ENCODE peak calls at places on chromosomes 13 and 19, in nine cellular contexts. One of them, this sample, is unnamed.
A peak's percentile ranks its signal among the peaks of the same experiment; 100 is the strongest.

GRCh38 chr13:77033717-77034302 is 6.9 kb upstream of the FBXL3 start:
- DNase-seq in tibial nerve: no peak
- DNase-seq in epithelial cell of esophagus: peak; percentile 43
- DNase-seq in left ventricle myocardium inferior: no peak
- DNase-seq in AG10803: no peak
- DNase-seq in naive thymus-derived CD4-positive, alpha-beta T cell: no peak
- DNase-seq in IMR-90: peak; percentile 60
- DNase-seq in transverse colon: no peak
- DNase-seq in Karpas-422: no peak
- DNase-seq in this sample: no peak

GRCh38 chr19:45677351-45678230 is 9.6 kb downstream of the GIPR start:
- DNase-seq in tibial nerve: peak; percentile 43
- DNase-seq in epithelial cell of esophagus: peak; percentile 99
- DNase-seq in left ventricle myocardium inferior: peak; percentile 53
- DNase-seq in AG10803: peak; percentile 58
- DNase-seq in naive thymus-derived CD4-positive, alpha-beta T cell: peak; percentile 53
- DNase-seq in IMR-90: peak; percentile 62
- DNase-seq in transverse colon: peak; percentile 95
- DNase-seq in Karpas-422: peak; percentile 85
- DNase-seq in this sample: peak; percentile 36

GRCh38 chr19:16360738-16361137 is 36.1 kb downstream of the KLF2 start:
- DNase-seq in tibial nerve: no peak
- DNase-seq in epithelial cell of esophagus: no peak
- DNase-seq in left ventricle myocardium inferior: no peak
- DNase-seq in AG10803: no peak
- DNase-seq in naive thymus-derived CD4-positive, alpha-beta T cell: no peak
- DNase-seq in IMR-90: no peak
- DNase-seq in transverse colon: no peak
- DNase-seq in Karpas-422: no peak
- DNase-seq in this sample: no peak

GRCh38 chr13:114102521-114103288 is 29.7 kb downstream of the RASA3 start:
- DNase-seq in tibial nerve: no peak
- DNase-seq in epithelial cell of esophagus: no peak
- DNase-seq in left ventricle myocardium inferior: no peak
- DNase-seq in AG10803: no peak
- DNase-seq in naive thymus-derived CD4-positive, alpha-beta T cell: no peak
- DNase-seq in IMR-90: no peak
- DNase-seq in transverse colon: peak; percentile 6
- DNase-seq in Karpas-422: no peak
- DNase-seq in this sample: no peak

GRCh38 chr19:47255947-47256687 is at the start of gene CCDC9:
- DNase-seq in tibial nerve: peak; percentile 92
- DNase-seq in epithelial cell of esophagus: peak; percentile 95
- DNase-seq in left ventricle myocardium inferior: peak; percentile 95
- DNase-seq in AG10803: peak; percentile 96
- DNase-seq in naive thymus-derived CD4-positive, alpha-beta T cell: no peak
- DNase-seq in IMR-90: peak; percentile 95
- DNase-seq in transverse colon: peak; percentile 97
- DNase-seq in Karpas-422: peak; percentile 99
- DNase-seq in this sample: peak; percentile 97

GRCh38 chr13:61810065-61810464 is 394.4 kb upstream of the PCDH20 start:
- DNase-seq in tibial nerve: no peak
- DNase-seq in epithelial cell of esophagus: no peak
- DNase-seq in left ventricle myocardium inferior: no peak
- DNase-seq in AG10803: no peak
- DNase-seq in naive thymus-derived CD4-positive, alpha-beta T cell: no peak
- DNase-seq in IMR-90: no peak
- DNase-seq in transverse colon: no peak
- DNase-seq in Karpas-422: no peak
- DNase-seq in this sample: no peak

GRCh38 chr19:2274937-2275535 is 6.9 kb downstream of the PEAK3 start:
- DNase-seq in tibial nerve: peak; percentile 61
- DNase-seq in epithelial cell of esophagus: peak; percentile 66
- DNase-seq in left ventricle myocardium inferior: peak; percentile 64
- DNase-seq in AG10803: peak; percentile 67
- DNase-seq in naive thymus-derived CD4-positive, alpha-beta T cell: no peak
- DNase-seq in IMR-90: peak; percentile 64
- DNase-seq in transverse colon: peak; percentile 80
- DNase-seq in Karpas-422: peak; percentile 69
- DNase-seq in this sample: no peak

GRCh38 chr13:24680258-24680920 is at the start of gene ATP12A:
- DNase-seq in tibial nerve: no peak
- DNase-seq in epithelial cell of esophagus: peak; percentile 37
- DNase-seq in left ventricle myocardium inferior: no peak
- DNase-seq in AG10803: no peak
- DNase-seq in naive thymus-derived CD4-positive, alpha-beta T cell: no peak
- DNase-seq in IMR-90: no peak
- DNase-seq in transverse colon: peak; percentile 42
- DNase-seq in Karpas-422: no peak
- DNase-seq in this sample: no peak

GRCh38 chr13:74316531-74316930 is 182.3 kb upstream of the KLF12 start:
- DNase-seq in tibial nerve: no peak
- DNase-seq in epithelial cell of esophagus: no peak
- DNase-seq in left ventricle myocardium inferior: no peak
- DNase-seq in AG10803: no peak
- DNase-seq in naive thymus-derived CD4-positive, alpha-beta T cell: no peak
- DNase-seq in IMR-90: peak; percentile 1
- DNase-seq in transverse colon: no peak
- DNase-seq in Karpas-422: no peak
- DNase-seq in this sample: no peak

GRCh38 chr13:82364525-82364924 is 1517.7 kb downstream of the SLITRK1 start:
- DNase-seq in tibial nerve: no peak
- DNase-seq in epithelial cell of esophagus: no peak
- DNase-seq in left ventricle myocardium inferior: no peak
- DNase-seq in AG10803: no peak
- DNase-seq in naive thymus-derived CD4-positive, alpha-beta T cell: no peak
- DNase-seq in IMR-90: no peak
- DNase-seq in transverse colon: no peak
- DNase-seq in Karpas-422: no peak
- DNase-seq in this sample: no peak

GRCh38 chr13:107765724-107766436 is 449.5 kb downstream of the LIG4 start:
- DNase-seq in tibial nerve: no peak
- DNase-seq in epithelial cell of esophagus: no peak
- DNase-seq in left ventricle myocardium inferior: no peak
- DNase-seq in AG10803: no peak
- DNase-seq in naive thymus-derived CD4-positive, alpha-beta T cell: no peak
- DNase-seq in IMR-90: peak; percentile 51
- DNase-seq in transverse colon: no peak
- DNase-seq in Karpas-422: no peak
- DNase-seq in this sample: no peak

GRCh38 chr19:28876604-28877123 is 336.3 kb downstream of the UQCRFS1 start:
- DNase-seq in tibial nerve: no peak
- DNase-seq in epithelial cell of esophagus: no peak
- DNase-seq in left ventricle myocardium inferior: no peak
- DNase-seq in AG10803: peak; percentile 64
- DNase-seq in naive thymus-derived CD4-positive, alpha-beta T cell: no peak
- DNase-seq in IMR-90: no peak
- DNase-seq in transverse colon: no peak
- DNase-seq in Karpas-422: no peak
- DNase-seq in this sample: no peak

GRCh38 chr19:24059572-24060295 is 27.3 kb upstream of the ZNF254 start:
- DNase-seq in tibial nerve: no peak
- DNase-seq in epithelial cell of esophagus: peak; percentile 76
- DNase-seq in left ventricle myocardium inferior: no peak
- DNase-seq in AG10803: no peak
- DNase-seq in naive thymus-derived CD4-positive, alpha-beta T cell: no peak
- DNase-seq in IMR-90: no peak
- DNase-seq in transverse colon: no peak
- DNase-seq in Karpas-422: no peak
- DNase-seq in this sample: no peak

GRCh38 chr19:3095375-3096191 is 1.4 kb downstream of the GNA11 start:
- DNase-seq in tibial nerve: no peak
- DNase-seq in epithelial cell of esophagus: peak; percentile 33
- DNase-seq in left ventricle myocardium inferior: no peak
- DNase-seq in AG10803: no peak
- DNase-seq in naive thymus-derived CD4-positive, alpha-beta T cell: peak; percentile 50
- DNase-seq in IMR-90: no peak
- DNase-seq in transverse colon: peak; percentile 50
- DNase-seq in Karpas-422: no peak
- DNase-seq in this sample: no peak

GRCh38 chr13:76016799-76017198 is 380.7 kb downstream of the LMO7 start:
- DNase-seq in tibial nerve: no peak
- DNase-seq in epithelial cell of esophagus: peak; percentile 62
- DNase-seq in left ventricle myocardium inferior: no peak
- DNase-seq in AG10803: peak; percentile 19
- DNase-seq in naive thymus-derived CD4-positive, alpha-beta T cell: no peak
- DNase-seq in IMR-90: peak; percentile 23
- DNase-seq in transverse colon: peak; percentile 8
- DNase-seq in Karpas-422: peak; percentile 76
- DNase-seq in this sample: no peak

GRCh38 chr13:109773786-109774185 is 12.6 kb downstream of the IRS2 start:
- DNase-seq in tibial nerve: no peak
- DNase-seq in epithelial cell of esophagus: no peak
- DNase-seq in left ventricle myocardium inferior: no peak
- DNase-seq in AG10803: no peak
- DNase-seq in naive thymus-derived CD4-positive, alpha-beta T cell: no peak
- DNase-seq in IMR-90: no peak
- DNase-seq in transverse colon: no peak
- DNase-seq in Karpas-422: no peak
- DNase-seq in this sample: no peak

DNA sequence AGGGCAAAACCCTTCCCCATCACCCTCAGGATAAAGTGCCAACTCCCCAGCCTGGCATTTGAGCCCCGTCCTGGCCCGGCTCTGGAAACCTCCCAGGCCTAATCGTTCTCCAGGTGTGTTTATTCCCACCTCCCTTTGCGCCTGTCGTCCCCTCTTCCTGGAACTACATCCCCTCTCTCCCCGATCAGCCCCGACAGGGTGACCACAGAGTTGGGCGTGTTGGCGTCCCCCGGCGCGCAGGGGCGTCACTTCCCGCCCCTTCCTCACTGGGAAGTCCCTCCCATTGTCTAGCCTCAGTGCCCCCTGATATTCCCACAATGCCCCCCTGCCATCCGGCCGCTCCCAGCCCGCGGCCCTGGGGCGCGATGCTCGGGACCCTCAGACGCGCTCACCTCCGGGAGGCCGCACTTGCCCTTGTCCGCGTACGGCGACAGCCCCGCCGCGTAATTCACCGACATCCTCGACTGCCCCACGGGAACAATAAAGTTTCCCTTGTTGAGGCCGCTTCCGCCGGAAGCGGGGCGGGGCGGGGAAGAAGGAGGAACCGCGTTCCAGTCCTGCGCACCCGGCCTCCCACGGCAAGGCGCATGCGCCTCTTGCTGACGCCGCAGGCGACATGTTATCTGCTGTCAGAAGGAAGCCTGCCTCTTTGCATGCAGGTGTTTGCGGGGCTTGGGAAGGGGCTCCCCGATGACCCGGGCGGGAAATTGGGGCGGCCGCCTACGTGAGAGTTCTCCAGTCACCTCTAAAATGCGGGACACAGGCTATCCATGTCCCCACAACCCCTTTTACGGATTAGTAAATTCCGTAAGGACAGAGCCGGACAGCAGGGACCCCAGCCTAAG is at the start of the genes ANKRD24 and SIRT6:
- DNase-seq in tibial nerve: peak; percentile 89
- DNase-seq in epithelial cell of esophagus: peak; percentile 96
- DNase-seq in left ventricle myocardium inferior: peak; percentile 96
- DNase-seq in AG10803: peak; percentile 96
- DNase-seq in naive thymus-derived CD4-positive, alpha-beta T cell: peak; percentile 91
- DNase-seq in IMR-90: peak; percentile 95
- DNase-seq in transverse colon: peak; percentile 98
- DNase-seq in Karpas-422: peak; percentile 99
- DNase-seq in this sample: peak; percentile 66
- H3K4me3 ChIP-seq in tibial nerve: peak within 1 kb of the TSS; percentile 99
- H3K4me3 ChIP-seq in epithelial cell of esophagus: peak within 1 kb of the TSS; percentile 94
- H3K4me3 ChIP-seq in left ventricle myocardium inferior: peak within 1 kb of the TSS; percentile 93
- H3K4me3 ChIP-seq in AG10803: peak within 1 kb of the TSS; percentile 95
- H3K4me3 ChIP-seq in naive thymus-derived CD4-positive, alpha-beta T cell: peak within 1 kb of the TSS; percentile 90
- H3K4me3 ChIP-seq in IMR-90: peak within 1 kb of the TSS; percentile 75
- H3K4me3 ChIP-seq in transverse colon: peak within 1 kb of the TSS; percentile 84
- H3K4me3 ChIP-seq in Karpas-422: peak within 1 kb of the TSS; percentile 89
- H3K4me3 ChIP-seq in this sample: peak within 1 kb of the TSS; percentile 97

GRCh38 chr19:40646564-40647254 is 43.7 kb downstream of the NUMBL start:
- DNase-seq in tibial nerve: no peak
- DNase-seq in epithelial cell of esophagus: peak; percentile 52
- DNase-seq in left ventricle myocardium inferior: no peak
- DNase-seq in AG10803: peak; percentile 33
- DNase-seq in naive thymus-derived CD4-positive, alpha-beta T cell: no peak
- DNase-seq in IMR-90: peak; percentile 42
- DNase-seq in transverse colon: no peak
- DNase-seq in Karpas-422: no peak
- DNase-seq in this sample: no peak
- H3K4me3 ChIP-seq in tibial nerve: no peak overlapping the region
- H3K4me3 ChIP-seq in epithelial cell of esophagus: no peak overlapping the region
- H3K4me3 ChIP-seq in left ventricle myocardium inferior: peak overlapping the region; percentile 36
- H3K4me3 ChIP-seq in AG10803: peak overlapping the region; percentile 44
- H3K4me3 ChIP-seq in naive thymus-derived CD4-positive, alpha-beta T cell: no peak overlapping the region
- H3K4me3 ChIP-seq in IMR-90: peak overlapping the region; percentile 1
- H3K4me3 ChIP-seq in transverse colon: no peak overlapping the region
- H3K4me3 ChIP-seq in Karpas-422: no peak overlapping the region
- H3K4me3 ChIP-seq in this sample: peak overlapping the region; percentile 41

GRCh38 chr13:51799261-51799660 is 4.7 kb downstream of the DHRS12 start:
- DNase-seq in tibial nerve: no peak
- DNase-seq in epithelial cell of esophagus: no peak
- DNase-seq in left ventricle myocardium inferior: no peak
- DNase-seq in AG10803: no peak
- DNase-seq in naive thymus-derived CD4-positive, alpha-beta T cell: no peak
- DNase-seq in IMR-90: no peak
- DNase-seq in transverse colon: no peak
- DNase-seq in Karpas-422: no peak
- DNase-seq in this sample: no peak

GRCh38 chr13:51794959-51795358 is 9.0 kb downstream of the DHRS12 start:
- DNase-seq in tibial nerve: no peak
- DNase-seq in epithelial cell of esophagus: no peak
- DNase-seq in left ventricle myocardium inferior: no peak
- DNase-seq in AG10803: no peak
- DNase-seq in naive thymus-derived CD4-positive, alpha-beta T cell: no peak
- DNase-seq in IMR-90: no peak
- DNase-seq in transverse colon: no peak
- DNase-seq in Karpas-422: no peak
- DNase-seq in this sample: no peak

GRCh38 chr13:51795419-51795818 is 8.5 kb downstream of the DHRS12 start:
- DNase-seq in tibial nerve: no peak
- DNase-seq in epithelial cell of esophagus: no peak
- DNase-seq in left ventricle myocardium inferior: no peak
- DNase-seq in AG10803: no peak
- DNase-seq in naive thymus-derived CD4-positive, alpha-beta T cell: no peak
- DNase-seq in IMR-90: no peak
- DNase-seq in transverse colon: no peak
- DNase-seq in Karpas-422: no peak
- DNase-seq in this sample: no peak

GRCh38 chr13:51797664-51798488 is 6.1 kb downstream of the DHRS12 start:
- DNase-seq in tibial nerve: no peak
- DNase-seq in epithelial cell of esophagus: peak; percentile 91
- DNase-seq in left ventricle myocardium inferior: no peak
- DNase-seq in AG10803: peak; percentile 46
- DNase-seq in naive thymus-derived CD4-positive, alpha-beta T cell: no peak
- DNase-seq in IMR-90: peak; percentile 69
- DNase-seq in transverse colon: peak; percentile 51
- DNase-seq in Karpas-422: peak; percentile 84
- DNase-seq in this sample: no peak

GRCh38 chr13:51793570-51794273 is 10.2 kb downstream of the DHRS12 start:
- DNase-seq in tibial nerve: no peak
- DNase-seq in epithelial cell of esophagus: peak; percentile 90
- DNase-seq in left ventricle myocardium inferior: no peak
- DNase-seq in AG10803: peak; percentile 68
- DNase-seq in naive thymus-derived CD4-positive, alpha-beta T cell: no peak
- DNase-seq in IMR-90: peak; percentile 91
- DNase-seq in transverse colon: no peak
- DNase-seq in Karpas-422: peak; percentile 70
- DNase-seq in this sample: no peak
- H3K4me3 ChIP-seq in tibial nerve: no peak overlapping the region
- H3K4me3 ChIP-seq in epithelial cell of esophagus: no peak overlapping the region
- H3K4me3 ChIP-seq in left ventricle myocardium inferior: no peak overlapping the region
- H3K4me3 ChIP-seq in AG10803: no peak overlapping the region
- H3K4me3 ChIP-seq in naive thymus-derived CD4-positive, alpha-beta T cell: no peak overlapping the region
- H3K4me3 ChIP-seq in IMR-90: no peak overlapping the region
- H3K4me3 ChIP-seq in transverse colon: no peak overlapping the region
- H3K4me3 ChIP-seq in Karpas-422: peak overlapping the region; percentile 36
- H3K4me3 ChIP-seq in this sample: no peak overlapping the region

GRCh38 chr19:18157465-18158063 is 4.6 kb downstream of the PIK3R2 start:
- DNase-seq in tibial nerve: no peak
- DNase-seq in epithelial cell of esophagus: peak; percentile 84
- DNase-seq in left ventricle myocardium inferior: no peak
- DNase-seq in AG10803: no peak
- DNase-seq in naive thymus-derived CD4-positive, alpha-beta T cell: no peak
- DNase-seq in IMR-90: no peak
- DNase-seq in transverse colon: no peak
- DNase-seq in Karpas-422: no peak
- DNase-seq in this sample: no peak
- H3K4me3 ChIP-seq in tibial nerve: no peak overlapping the region
- H3K4me3 ChIP-seq in epithelial cell of esophagus: no peak overlapping the region
- H3K4me3 ChIP-seq in left ventricle myocardium inferior: peak overlapping the region; percentile 7
- H3K4me3 ChIP-seq in AG10803: no peak overlapping the region
- H3K4me3 ChIP-seq in naive thymus-derived CD4-positive, alpha-beta T cell: no peak overlapping the region
- H3K4me3 ChIP-seq in IMR-90: no peak overlapping the region
- H3K4me3 ChIP-seq in transverse colon: no peak overlapping the region
- H3K4me3 ChIP-seq in Karpas-422: no peak overlapping the region
- H3K4me3 ChIP-seq in this sample: no peak overlapping the region

This sample was measured in esophagus squamous epithelium.